ENCODE peak calls at places on chromosomes 7 and 10, in seven cellular contexts. S, H, G, U, O, Z and A are unnamed samples.

GRCh38 chr7:47765373-47765979 is 182.8 kb downstream of the PKD1L1 start:
- DNase-seq in G (no peak), O (no peak), Z (no peak), S (no peak), H (peak), U (no peak), A (no peak)

GRCh38 chr10:68796609-68797008 is 30.7 kb upstream of the STOX1 start:
- DNase-seq in Z (peak), U (no peak), H (no peak), O (no peak), G (no peak), S (no peak), A (no peak)

GRCh38 chr10:93309062-93309461 is 173.1 kb downstream of the MYOF start:
- DNase-seq in O (peak), U (no peak), Z (no peak), G (peak), S (no peak), H (peak), A (no peak)

GRCh38 chr7:103989200-103989784 is at the start of gene RELN:
- DNase-seq in H (peak), S (peak), U (peak), G (no peak), O (no peak), Z (no peak), A (no peak)

GRCh38 chr10:6543431-6544005 is 36.6 kb downstream of the PRKCQ start:
- DNase-seq in H (no peak), S (no peak), G (no peak), O (no peak), Z (no peak), U (no peak), A (no peak)

GRCh38 chr7:116501425-116502167 is 2.1 kb downstream of the CAV2 start:
- DNase-seq in O (no peak), S (no peak), G (no peak), H (no peak), Z (peak), U (no peak), A (no peak)

GRCh38 chr7:36871863-36872262 is 147.6 kb upstream of the AOAH start:
- DNase-seq in G (no peak), H (no peak), U (no peak), S (no peak), O (no peak), Z (no peak), A (no peak)

GRCh38 chr10:92839191-92840085 is 8.9 kb upstream of the EXOC6 start:
- DNase-seq in O (no peak), G (no peak), Z (no peak), H (peak), U (peak), S (no peak), A (peak)

GRCh38 chr10:13158401-13158800 is 3.0 kb upstream of the MCM10 start:
- DNase-seq in H (no peak), S (no peak), Z (no peak), G (no peak), O (no peak), U (peak), A (no peak)

GRCh38 chr7:96328016-96328415 is 6.1 kb upstream of the SLC25A13 start:
- DNase-seq in U (no peak), O (no peak), S (no peak), G (no peak), H (no peak), Z (peak), A (no peak)

GRCh38 chr10:124740374-124741280 is 3.6 kb downstream of the FAM53B start:
- DNase-seq in U (no peak), G (no peak), H (peak), O (no peak), Z (peak), S (peak), A (no peak)

GRCh38 chr10:127556911-127557310 is 7.8 kb downstream of the NPS start:
- DNase-seq in Z (no peak), O (no peak), S (peak), U (no peak), H (no peak), G (no peak), A (no peak)

GRCh38 chr7:21945374-21946227 is at the start of gene CDCA7L:
- DNase-seq in G (no peak), U (peak), H (peak), S (peak), Z (peak), O (peak), A (peak)

GRCh38 chr10:1881636-1882035 is 144.3 kb upstream of the ADARB2 start:
- DNase-seq in U (no peak), O (no peak), S (no peak), H (no peak), G (no peak), Z (no peak), A (no peak)

GRCh38 chr7:85285502-85285901 is 98.6 kb upstream of the SEMA3D start:
- DNase-seq in U (peak), Z (no peak), S (no peak), H (no peak), O (no peak), G (no peak), A (peak)

GRCh38 chr10:60271319-60272040 is 118.2 kb downstream of the ANK3 start:
- DNase-seq in G (no peak), O (no peak), Z (no peak), H (no peak), S (no peak), U (no peak), A (no peak)